ENCODE peak calls at places on chromosomes 6 and 20, in eight cellular contexts. W is anterior cingulate cortex; H is activated T-cell treated with anti-CD3 and anti-CD28 coated beads, Interleukin-2, amount 50 U/mL, for 4 hours; Q is AG10803; L is EL; U is PC-9; N is activated CD4-positive, CD25-positive, alpha-beta regulatory T cell treated with anti-CD3 and anti-CD28 coated beads, Interleukin-2, amount 50 U/mL, for 72 hours; P is C1 segment of cervical spinal cord. I is an unnamed sample.

GRCh38 chr20:3786126-3786484 is 435 bp downstream of the CENPB start:
- DNase-seq in W (peak), P (no peak), H (peak), L (peak), N (peak), Q (peak), U (peak), I (no peak)

GRCh38 chr20:13202553-13202952 is 18.5 kb upstream of the ISM1 start:
- DNase-seq in Q (no peak), L (no peak), U (no peak), W (no peak), N (no peak), H (no peak), P (no peak), I (no peak)

GRCh38 chr6:78629154-78629721 is 238.1 kb upstream of the IRAK1BP1 start:
- DNase-seq in H (no peak), P (no peak), N (no peak), Q (peak), W (peak), L (peak), U (no peak), I (no peak)

GRCh38 chr6:158174514-158174913 is 6.4 kb downstream of the GTF2H5 start:
- DNase-seq in U (no peak), H (no peak), P (no peak), Q (peak), L (peak), W (no peak), N (no peak), I (no peak)

GRCh38 chr20:62595491-62595890 is 46.8 kb upstream of the SLCO4A1 start:
- DNase-seq in L (peak), Q (peak), U (peak), W (no peak), N (no peak), H (no peak), P (no peak), I (no peak)

GRCh38 chr6:2790588-2790987 is 25.4 kb downstream of the WRNIP1 start:
- DNase-seq in H (no peak), Q (peak), P (no peak), W (no peak), L (peak), U (no peak), N (no peak), I (no peak)

GRCh38 chr6:27188206-27188884 is 59.2 kb upstream of the PRSS16 start:
- DNase-seq in L (peak), W (no peak), N (peak), Q (peak), P (peak), H (peak), U (peak), I (no peak)

GRCh38 chr6:160041608-160042007 is 72.7 kb downstream of the IGF2R start:
- DNase-seq in N (no peak), Q (peak), L (peak), U (no peak), H (no peak), W (peak), P (peak), I (peak)

GRCh38 chr6:52667572-52667971 is 3.3 kb upstream of the TMEM14A start:
- DNase-seq in P (no peak), Q (no peak), L (no peak), H (no peak), N (no peak), U (no peak), W (no peak), I (no peak)

GRCh38 chr6:118501816-118502568 is 46.1 kb upstream of the PLN start:
- DNase-seq in Q (no peak), L (no peak), N (no peak), U (no peak), W (no peak), H (no peak), P (no peak), I (no peak)

GRCh38 chr6:140744648-140745320 is 1370.3 kb upstream of the CITED2 start:
- DNase-seq in L (peak), H (no peak), U (peak), W (no peak), P (no peak), N (no peak), Q (peak), I (no peak)

GRCh38 chr6:169950558-169950957 is 199.1 kb downstream of the ERMARD start:
- DNase-seq in H (no peak), Q (peak), L (peak), N (no peak), U (no peak), W (no peak), P (no peak), I (no peak)

GRCh38 chr6:2871102-2871501 is 29.4 kb upstream of the SERPINB1 start:
- DNase-seq in W (no peak), U (no peak), H (no peak), N (no peak), P (no peak), L (no peak), Q (no peak), I (no peak)

GRCh38 chr6:108359901-108360882 is 65.3 kb downstream of the AFG1L start:
- DNase-seq in H (no peak), W (no peak), N (no peak), Q (no peak), U (no peak), L (peak), P (no peak), I (no peak)

GRCh38 chr6:92479821-92480220 is 939.5 kb downstream of the EPHA7 start:
- DNase-seq in H (no peak), Q (peak), L (no peak), U (no peak), W (no peak), N (no peak), P (no peak), I (no peak)

GRCh38 chr6:56033451-56033850 is 158.1 kb upstream of the BMP5 start:
- DNase-seq in H (no peak), N (no peak), U (no peak), W (no peak), Q (no peak), L (no peak), P (no peak), I (no peak)

GRCh38 chr6:138465007-138465645 is 34.2 kb downstream of the NHSL1 start:
- DNase-seq in W (no peak), N (no peak), L (peak), P (no peak), Q (peak), U (peak), H (no peak), I (no peak)

GRCh38 chr6:37710616-37711015 is 12.9 kb upstream of the MDGA1 start:
- DNase-seq in L (no peak), N (no peak), U (no peak), Q (no peak), P (no peak), H (no peak), W (no peak), I (no peak)

GRCh38 chr6:141914646-141915045 is 218.1 kb upstream of the GJE1 start:
- DNase-seq in U (no peak), P (no peak), N (no peak), Q (no peak), L (no peak), H (no peak), W (no peak), I (no peak)

GRCh38 chr20:12963456-12963855 is 45.3 kb upstream of the SPTLC3 start:
- DNase-seq in N (no peak), L (no peak), P (no peak), Q (no peak), H (no peak), W (no peak), U (no peak), I (no peak)

GRCh38 chr6:77403424-77403823 is 59.9 kb downstream of the HTR1B start:
- DNase-seq in H (no peak), N (no peak), L (peak), P (no peak), U (peak), Q (peak), W (no peak), I (no peak)

GRCh38 chr6:15996030-15996429 is 132.9 kb upstream of the MYLIP start:
- DNase-seq in Q (no peak), N (no peak), W (no peak), U (no peak), H (no peak), L (peak), P (no peak), I (no peak)

GRCh38 chr20:58976095-58976730 is 4.8 kb upstream of the NELFCD start:
- DNase-seq in Q (no peak), U (no peak), W (no peak), H (no peak), N (no peak), L (no peak), P (no peak), I (no peak)

GRCh38 chr6:43761666-43762409 is 8.2 kb upstream of the VEGFA start:
- DNase-seq in H (no peak), W (no peak), L (no peak), P (no peak), U (no peak), N (no peak), Q (no peak), I (no peak)

GRCh38 chr6:107977283-107977682 is 19.3 kb upstream of the SEC63 start:
- DNase-seq in Q (peak), U (no peak), H (no peak), N (no peak), W (no peak), L (peak), P (peak), I (peak)

GRCh38 chr20:33933469-33933909 is 60.2 kb upstream of the RALY start:
- DNase-seq in P (peak), L (peak), H (peak), Q (peak), W (peak), U (peak), N (no peak), I (peak)

GRCh38 chr6:153677522-153677921 is 361.5 kb upstream of the OPRM1 start:
- DNase-seq in H (no peak), P (no peak), N (no peak), L (no peak), Q (no peak), U (no peak), W (no peak), I (no peak)

GRCh38 chr20:12395404-12396159 is 477.9 kb downstream of the BTBD3 start:
- DNase-seq in H (no peak), W (no peak), L (no peak), Q (no peak), N (no peak), U (peak), P (no peak), I (no peak)

GRCh38 chr6:135586388-135586787 is 88.8 kb upstream of the AHI1 start:
- DNase-seq in H (no peak), P (no peak), Q (no peak), L (no peak), N (no peak), W (no peak), U (no peak), I (no peak)

GRCh38 chr20:3613821-3614440 is 49.3 kb downstream of the GFRA4 start:
- DNase-seq in P (no peak), N (no peak), H (no peak), Q (peak), W (no peak), L (peak), U (no peak), I (no peak)

GRCh38 chr20:8370774-8371173 is 238.7 kb downstream of the PLCB1 start:
- DNase-seq in L (no peak), Q (no peak), U (no peak), P (no peak), H (no peak), N (no peak), W (no peak), I (no peak)

GRCh38 chr20:56995635-56996075 is 270.8 kb downstream of the BMP7 start:
- DNase-seq in L (no peak), W (no peak), N (no peak), H (no peak), Q (no peak), P (no peak), U (peak), I (no peak)

I was measured in caudate nucleus.